ENCODE peak calls at places on chromosomes 1 and 21, in seven cellular contexts. One of them, this sample, is unnamed. For H3K36me3, the result is how much of the 10 kb centered on the place peaks cover.

GRCh38 chr1:113467991-113468390 is 77.7 kb downstream of the MAGI3 start:
- DNase-seq in heart right ventricle: no peak
- DNase-seq in SK-N-MC: no peak
- DNase-seq in fibroblast of lung: no peak
- DNase-seq in aorta: no peak
- DNase-seq in ascending aorta: no peak
- DNase-seq in mammary epithelial cell: no peak
- DNase-seq in this sample: no peak

GRCh38 chr1:70487471-70487840 is 76.4 kb downstream of the CTH start:
- DNase-seq in heart right ventricle: no peak
- DNase-seq in SK-N-MC: no peak
- DNase-seq in fibroblast of lung: no peak
- DNase-seq in aorta: no peak
- DNase-seq in ascending aorta: no peak
- DNase-seq in mammary epithelial cell: no peak
- DNase-seq in this sample: no peak

GRCh38 chr21:45069711-45070110 is 4.7 kb upstream of the ADARB1 start:
- DNase-seq in heart right ventricle: no peak
- DNase-seq in SK-N-MC: no peak
- DNase-seq in fibroblast of lung: peak
- DNase-seq in aorta: no peak
- DNase-seq in ascending aorta: no peak
- DNase-seq in mammary epithelial cell: no peak
- DNase-seq in this sample: no peak

GRCh38 chr1:204448321-204448964 is 36.8 kb upstream of the PPP1R15B start:
- DNase-seq in heart right ventricle: no peak
- DNase-seq in SK-N-MC: no peak
- DNase-seq in fibroblast of lung: no peak
- DNase-seq in aorta: no peak
- DNase-seq in ascending aorta: no peak
- DNase-seq in mammary epithelial cell: peak
- DNase-seq in this sample: peak

GRCh38 chr1:11847667-11848445 is at the start of gene NPPA:
- DNase-seq in heart right ventricle: no peak
- DNase-seq in SK-N-MC: no peak
- DNase-seq in fibroblast of lung: no peak
- DNase-seq in aorta: no peak
- DNase-seq in ascending aorta: no peak
- DNase-seq in mammary epithelial cell: no peak
- DNase-seq in this sample: no peak

GRCh38 chr1:201090536-201090935 is 21.7 kb downstream of the CACNA1S start:
- DNase-seq in heart right ventricle: no peak
- DNase-seq in SK-N-MC: no peak
- DNase-seq in fibroblast of lung: no peak
- DNase-seq in aorta: no peak
- DNase-seq in ascending aorta: no peak
- DNase-seq in mammary epithelial cell: no peak
- DNase-seq in this sample: no peak

GRCh38 chr1:19325958-19326747 is 14.0 kb downstream of the SLC66A1 start:
- DNase-seq in heart right ventricle: no peak
- DNase-seq in SK-N-MC: no peak
- DNase-seq in fibroblast of lung: no peak
- DNase-seq in aorta: no peak
- DNase-seq in ascending aorta: no peak
- DNase-seq in mammary epithelial cell: no peak
- DNase-seq in this sample: no peak

GRCh38 chr1:60866884-60867648 is 215.3 kb upstream of the NFIA start:
- DNase-seq in heart right ventricle: no peak
- DNase-seq in SK-N-MC: no peak
- DNase-seq in fibroblast of lung: no peak
- DNase-seq in aorta: no peak
- DNase-seq in ascending aorta: no peak
- DNase-seq in mammary epithelial cell: no peak
- DNase-seq in this sample: no peak

GRCh38 chr1:96715482-96715881 is 6.1 kb upstream of the PTBP2 start:
- DNase-seq in heart right ventricle: no peak
- DNase-seq in SK-N-MC: no peak
- DNase-seq in fibroblast of lung: no peak
- DNase-seq in aorta: no peak
- DNase-seq in ascending aorta: no peak
- DNase-seq in mammary epithelial cell: no peak
- DNase-seq in this sample: no peak

GRCh38 chr1:94966033-94966432 is 39.1 kb upstream of the CNN3 start:
- DNase-seq in heart right ventricle: no peak
- DNase-seq in SK-N-MC: no peak
- DNase-seq in fibroblast of lung: no peak
- DNase-seq in aorta: no peak
- DNase-seq in ascending aorta: no peak
- DNase-seq in mammary epithelial cell: no peak
- DNase-seq in this sample: no peak

GRCh38 chr1:25462732-25463131 is 32.0 kb downstream of the MACO1 start:
- DNase-seq in heart right ventricle: no peak
- DNase-seq in SK-N-MC: no peak
- DNase-seq in fibroblast of lung: no peak
- DNase-seq in aorta: no peak
- DNase-seq in ascending aorta: no peak
- DNase-seq in mammary epithelial cell: no peak
- DNase-seq in this sample: no peak

GRCh38 chr1:233629305-233629935 is 15.5 kb downstream of the KCNK1 start:
- DNase-seq in heart right ventricle: no peak
- DNase-seq in SK-N-MC: no peak
- DNase-seq in fibroblast of lung: no peak
- DNase-seq in aorta: no peak
- DNase-seq in ascending aorta: no peak
- DNase-seq in mammary epithelial cell: no peak
- DNase-seq in this sample: no peak

GRCh38 chr1:233635765-233636502 is 22.0 kb downstream of the KCNK1 start:
- DNase-seq in heart right ventricle: no peak
- DNase-seq in SK-N-MC: no peak
- DNase-seq in fibroblast of lung: peak
- DNase-seq in aorta: no peak
- DNase-seq in ascending aorta: no peak
- DNase-seq in mammary epithelial cell: no peak
- DNase-seq in this sample: no peak

GRCh38 chr1:233632436-233632835 is 18.5 kb downstream of the KCNK1 start:
- DNase-seq in heart right ventricle: no peak
- DNase-seq in SK-N-MC: no peak
- DNase-seq in fibroblast of lung: no peak
- DNase-seq in aorta: no peak
- DNase-seq in ascending aorta: no peak
- DNase-seq in mammary epithelial cell: no peak
- DNase-seq in this sample: no peak

GRCh38 chr1:233627823-233628222 is 13.9 kb downstream of the KCNK1 start:
- DNase-seq in heart right ventricle: no peak
- DNase-seq in SK-N-MC: no peak
- DNase-seq in fibroblast of lung: no peak
- DNase-seq in aorta: no peak
- DNase-seq in ascending aorta: no peak
- DNase-seq in mammary epithelial cell: peak
- DNase-seq in this sample: no peak

GRCh38 chr1:233631810-233632375 is 18.0 kb downstream of the KCNK1 start:
- DNase-seq in heart right ventricle: no peak
- DNase-seq in SK-N-MC: no peak
- DNase-seq in fibroblast of lung: no peak
- DNase-seq in aorta: no peak
- DNase-seq in ascending aorta: no peak
- DNase-seq in mammary epithelial cell: no peak
- DNase-seq in this sample: no peak
- H3K36me3 ChIP-seq in heart right ventricle: under half
- H3K36me3 ChIP-seq in SK-N-MC: under half
- H3K36me3 ChIP-seq in fibroblast of lung: under half
- H3K36me3 ChIP-seq in aorta: under half
- H3K36me3 ChIP-seq in ascending aorta: under half
- H3K36me3 ChIP-seq in mammary epithelial cell: under half
- H3K36me3 ChIP-seq in this sample: under half

GRCh38 chr1:28565726-28566125 is 12.8 kb downstream of the TRNAU1AP start:
- DNase-seq in heart right ventricle: no peak
- DNase-seq in SK-N-MC: no peak
- DNase-seq in fibroblast of lung: no peak
- DNase-seq in aorta: no peak
- DNase-seq in ascending aorta: no peak
- DNase-seq in mammary epithelial cell: no peak
- DNase-seq in this sample: no peak

GRCh38 chr1:28571911-28572310 is 19.0 kb downstream of the TRNAU1AP start:
- DNase-seq in heart right ventricle: no peak
- DNase-seq in SK-N-MC: no peak
- DNase-seq in fibroblast of lung: no peak
- DNase-seq in aorta: no peak
- DNase-seq in ascending aorta: no peak
- DNase-seq in mammary epithelial cell: no peak
- DNase-seq in this sample: no peak

GRCh38 chr1:28565040-28565439 is 12.2 kb downstream of the TRNAU1AP start:
- DNase-seq in heart right ventricle: no peak
- DNase-seq in SK-N-MC: no peak
- DNase-seq in fibroblast of lung: no peak
- DNase-seq in aorta: no peak
- DNase-seq in ascending aorta: no peak
- DNase-seq in mammary epithelial cell: no peak
- DNase-seq in this sample: peak

GRCh38 chr1:28564310-28564709 is 11.4 kb downstream of the TRNAU1AP start:
- DNase-seq in heart right ventricle: no peak
- DNase-seq in SK-N-MC: no peak
- DNase-seq in fibroblast of lung: no peak
- DNase-seq in aorta: no peak
- DNase-seq in ascending aorta: no peak
- DNase-seq in mammary epithelial cell: no peak
- DNase-seq in this sample: no peak

GRCh38 chr1:28566931-28567330 is 14.0 kb downstream of the TRNAU1AP start:
- DNase-seq in heart right ventricle: no peak
- DNase-seq in SK-N-MC: no peak
- DNase-seq in fibroblast of lung: no peak
- DNase-seq in aorta: no peak
- DNase-seq in ascending aorta: no peak
- DNase-seq in mammary epithelial cell: no peak
- DNase-seq in this sample: no peak
- H3K36me3 ChIP-seq in heart right ventricle: under half
- H3K36me3 ChIP-seq in SK-N-MC: under half
- H3K36me3 ChIP-seq in fibroblast of lung: under half
- H3K36me3 ChIP-seq in aorta: under half
- H3K36me3 ChIP-seq in ascending aorta: half or more
- H3K36me3 ChIP-seq in mammary epithelial cell: half or more
- H3K36me3 ChIP-seq in this sample: half or more

DNA sequence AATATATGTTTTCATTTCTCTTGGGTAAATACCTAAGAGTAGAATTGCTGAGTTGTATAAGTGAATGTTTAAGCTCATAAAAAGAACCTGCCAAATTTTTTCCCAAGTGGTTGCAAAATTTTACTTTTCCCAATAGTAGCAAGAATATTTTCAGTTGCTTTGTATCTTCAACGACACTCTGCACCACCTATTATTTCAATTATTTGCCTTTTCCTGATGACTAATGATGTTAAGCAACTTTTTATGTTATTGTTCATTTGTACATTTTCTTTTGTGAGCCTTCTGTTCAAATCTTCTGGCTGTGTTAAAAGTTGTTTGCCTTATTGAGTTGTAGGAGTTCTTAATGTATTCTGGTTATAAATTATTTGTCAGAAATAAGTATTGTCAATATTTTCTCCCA is 299.1 kb upstream of the NRIP1 start:
- DNase-seq in heart right ventricle: no peak
- DNase-seq in SK-N-MC: no peak
- DNase-seq in fibroblast of lung: no peak
- DNase-seq in aorta: no peak
- DNase-seq in ascending aorta: no peak
- DNase-seq in mammary epithelial cell: peak
- DNase-seq in this sample: no peak
- H3K36me3 ChIP-seq in heart right ventricle: under half
- H3K36me3 ChIP-seq in SK-N-MC: under half
- H3K36me3 ChIP-seq in fibroblast of lung: under half
- H3K36me3 ChIP-seq in aorta: under half
- H3K36me3 ChIP-seq in ascending aorta: under half
- H3K36me3 ChIP-seq in mammary epithelial cell: under half
- H3K36me3 ChIP-seq in this sample: under half

GRCh38 chr21:46557469-46557868 is 47.4 kb downstream of the S100B start:
- DNase-seq in heart right ventricle: no peak
- DNase-seq in SK-N-MC: no peak
- DNase-seq in fibroblast of lung: no peak
- DNase-seq in aorta: no peak
- DNase-seq in ascending aorta: no peak
- DNase-seq in mammary epithelial cell: no peak
- DNase-seq in this sample: peak

GRCh38 chr21:46557919-46558392 is 46.9 kb downstream of the S100B start:
- DNase-seq in heart right ventricle: no peak
- DNase-seq in SK-N-MC: no peak
- DNase-seq in fibroblast of lung: no peak
- DNase-seq in aorta: no peak
- DNase-seq in ascending aorta: no peak
- DNase-seq in mammary epithelial cell: no peak
- DNase-seq in this sample: no peak

GRCh38 chr21:46555678-46556077 is 49.2 kb downstream of the S100B start:
- DNase-seq in heart right ventricle: no peak
- DNase-seq in SK-N-MC: no peak
- DNase-seq in fibroblast of lung: no peak
- DNase-seq in aorta: no peak
- DNase-seq in ascending aorta: no peak
- DNase-seq in mammary epithelial cell: no peak
- DNase-seq in this sample: no peak

GRCh38 chr21:46555225-46555617 is 49.7 kb downstream of the S100B start:
- DNase-seq in heart right ventricle: no peak
- DNase-seq in SK-N-MC: no peak
- DNase-seq in fibroblast of lung: no peak
- DNase-seq in aorta: no peak
- DNase-seq in ascending aorta: no peak
- DNase-seq in mammary epithelial cell: no peak
- DNase-seq in this sample: peak

GRCh38 chr21:46556802-46557201 is 48.1 kb downstream of the S100B start:
- DNase-seq in heart right ventricle: no peak
- DNase-seq in SK-N-MC: no peak
- DNase-seq in fibroblast of lung: no peak
- DNase-seq in aorta: no peak
- DNase-seq in ascending aorta: no peak
- DNase-seq in mammary epithelial cell: no peak
- DNase-seq in this sample: no peak
- H3K36me3 ChIP-seq in heart right ventricle: under half
- H3K36me3 ChIP-seq in SK-N-MC: under half
- H3K36me3 ChIP-seq in fibroblast of lung: under half
- H3K36me3 ChIP-seq in aorta: under half
- H3K36me3 ChIP-seq in ascending aorta: half or more
- H3K36me3 ChIP-seq in mammary epithelial cell: under half
- H3K36me3 ChIP-seq in this sample: half or more

DNA sequence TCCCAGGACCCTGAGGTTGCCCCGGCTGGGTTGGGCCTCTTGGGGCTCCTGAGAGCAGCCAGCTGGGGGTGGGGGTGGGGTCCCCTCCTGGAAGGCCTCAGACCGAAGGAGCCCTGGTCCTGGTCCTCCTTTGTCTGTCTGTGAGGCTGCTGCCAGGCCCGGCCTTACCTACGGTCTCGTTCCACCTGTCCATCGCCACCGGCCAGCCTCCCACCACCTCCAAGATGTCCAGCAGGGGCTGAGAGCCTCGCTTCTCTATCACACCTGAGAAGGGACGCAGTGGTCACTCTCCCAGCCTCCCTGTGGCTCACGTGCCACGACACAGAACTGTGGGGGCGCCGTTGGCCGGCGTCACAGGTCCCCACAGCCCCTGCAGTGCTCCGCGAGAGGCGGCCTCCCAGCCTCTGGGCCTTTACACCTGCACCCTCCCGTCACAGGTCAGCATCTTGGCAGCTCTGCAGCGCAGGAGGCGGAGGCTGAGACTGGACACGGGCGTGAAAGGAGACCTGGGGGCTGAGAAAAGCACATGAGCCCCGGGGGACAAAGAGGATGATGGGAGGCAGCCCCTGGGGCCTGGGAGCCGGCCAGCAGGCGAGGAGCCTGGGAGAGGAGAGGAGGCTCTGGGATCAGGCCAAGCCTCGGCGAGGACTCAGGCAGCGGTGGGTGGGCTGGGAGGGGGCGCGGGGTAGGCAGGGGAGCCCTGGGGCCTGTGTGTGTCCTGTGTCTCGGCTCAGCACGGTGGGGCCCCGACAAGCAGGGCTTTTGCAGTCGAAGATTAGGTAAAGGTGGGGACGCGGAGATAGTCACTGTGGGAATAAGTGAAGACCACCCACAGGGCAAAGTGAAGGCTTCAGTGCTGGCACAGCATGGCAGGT is 20.5 kb downstream of the PRXL2B start:
- DNase-seq in heart right ventricle: peak
- DNase-seq in SK-N-MC: no peak
- DNase-seq in fibroblast of lung: no peak
- DNase-seq in aorta: no peak
- DNase-seq in ascending aorta: peak
- DNase-seq in mammary epithelial cell: no peak
- DNase-seq in this sample: peak
- H3K36me3 ChIP-seq in heart right ventricle: under half
- H3K36me3 ChIP-seq in SK-N-MC: under half
- H3K36me3 ChIP-seq in fibroblast of lung: under half
- H3K36me3 ChIP-seq in aorta: under half
- H3K36me3 ChIP-seq in ascending aorta: under half
- H3K36me3 ChIP-seq in mammary epithelial cell: under half
- H3K36me3 ChIP-seq in this sample: under half

This sample was measured in upper lobe of left lung.